ENCODE peak calls at places on chromosomes 5 and 9, in eight cellular contexts. G is body of pancreas, J is esophagus muscularis mucosa, Z is transverse colon, U is stomach, V is sigmoid colon, O is uterus, D is thyroid gland. P is an unnamed sample.

GRCh38 chr5:121691478-121691877 is 160.2 kb upstream of the FTMT start:
- DNase-seq in J (no peak), D (no peak), G (peak), Z (no peak), U (peak), V (no peak), O (no peak), P (no peak)

GRCh38 chr5:66810747-66811355 is 214.7 kb downstream of the MAST4 start:
- DNase-seq in O (no peak), V (no peak), D (no peak), G (no peak), J (no peak), Z (no peak), U (no peak), P (no peak)

GRCh38 chr9:81879501-81879916 is 48.7 kb upstream of the SPATA31D4 start:
- DNase-seq in G (no peak), V (no peak), J (no peak), U (no peak), D (no peak), O (no peak), Z (peak), P (no peak)

GRCh38 chr5:176748967-176749935 is 61.1 kb upstream of the UNC5A start:
- DNase-seq in U (no peak), Z (no peak), D (no peak), O (no peak), G (no peak), V (no peak), J (peak), P (no peak)

GRCh38 chr5:123482258-123482657 is 29.7 kb upstream of the CSNK1G3 start:
- DNase-seq in G (no peak), O (no peak), V (no peak), Z (no peak), U (no peak), J (no peak), D (no peak), P (no peak)

GRCh38 chr5:31382051-31382878 is 149.6 kb downstream of the DROSHA start:
- DNase-seq in G (no peak), Z (no peak), O (no peak), J (no peak), U (no peak), V (no peak), D (no peak), P (no peak)

GRCh38 chr9:134552349-134552990 is 89.1 kb upstream of the COL5A1 start:
- DNase-seq in J (no peak), G (no peak), U (no peak), D (no peak), Z (no peak), V (peak), O (no peak), P (no peak)

GRCh38 chr5:138873886-138874200 is 1.3 kb downstream of the LRRTM2 start:
- DNase-seq in D (no peak), O (no peak), V (no peak), G (no peak), U (no peak), J (no peak), Z (no peak), P (no peak)

GRCh38 chr9:23851024-23851629 is 25.1 kb upstream of the ELAVL2 start:
- DNase-seq in O (no peak), G (peak), D (peak), V (no peak), Z (peak), U (no peak), J (no peak), P (no peak)

GRCh38 chr9:133507246-133507965 is 17.4 kb downstream of the MYMK start:
- DNase-seq in Z (no peak), G (no peak), V (no peak), U (no peak), O (no peak), J (no peak), D (no peak), P (no peak)

GRCh38 chr5:106314221-106314824 is 1356.4 kb downstream of the EFNA5 start:
- DNase-seq in G (no peak), U (no peak), V (no peak), O (no peak), J (no peak), D (no peak), Z (no peak), P (no peak)

GRCh38 chr5:174464504-174465165 is 259.7 kb upstream of the MSX2 start:
- DNase-seq in O (no peak), J (no peak), G (no peak), V (no peak), D (no peak), Z (no peak), U (no peak), P (no peak)

GRCh38 chr5:115465416-115465815 is 79.2 kb downstream of the FEM1C start:
- DNase-seq in U (no peak), O (no peak), D (no peak), G (no peak), V (no peak), Z (no peak), J (no peak), P (no peak)

GRCh38 chr5:95859327-95860060 is 37.0 kb upstream of the GLRX start:
- DNase-seq in G (no peak), V (no peak), U (no peak), Z (no peak), J (no peak), O (peak), D (no peak), P (peak)

GRCh38 chr9:114551750-114552685 is 35.6 kb upstream of the ATP6V1G1 start:
- DNase-seq in G (peak), Z (peak), D (peak), V (peak), O (peak), U (no peak), J (no peak), P (peak)

GRCh38 chr5:119524461-119524860 is 72.2 kb downstream of the HSD17B4 start:
- DNase-seq in O (no peak), G (no peak), V (no peak), D (no peak), Z (no peak), U (no peak), J (no peak), P (no peak)

GRCh38 chr5:74105126-74105780 is 479.3 kb downstream of the ARHGEF28 start:
- DNase-seq in Z (peak), U (peak), G (peak), V (no peak), J (peak), O (no peak), D (peak), P (peak)

GRCh38 chr9:22052376-22052945 is 43.4 kb upstream of the CDKN2B start:
- DNase-seq in J (peak), G (no peak), V (no peak), Z (no peak), D (no peak), O (no peak), U (no peak), P (no peak)

GRCh38 chr9:129731477-129732085 is 21.3 kb downstream of the PTGES start:
- DNase-seq in G (no peak), D (no peak), O (no peak), Z (no peak), V (no peak), J (no peak), U (no peak), P (no peak)

GRCh38 chr5:168295574-168296201 is 4.2 kb downstream of the WWC1 start:
- DNase-seq in G (peak), Z (no peak), O (no peak), V (no peak), U (peak), J (no peak), D (peak), P (no peak)

GRCh38 chr9:115138151-115138550 is 20.2 kb upstream of the TNC start:
- DNase-seq in O (no peak), D (no peak), J (no peak), V (no peak), G (no peak), Z (no peak), U (no peak), P (no peak)

GRCh38 chr5:140174472-140175366 is at the start of gene CYSTM1:
- DNase-seq in J (peak), O (peak), Z (peak), V (peak), D (peak), G (peak), U (peak), P (peak)

GRCh38 chr5:140178082-140178410 is 3.1 kb downstream of the CYSTM1 start:
- DNase-seq in G (peak), U (peak), Z (no peak), J (no peak), O (no peak), D (peak), V (no peak), P (peak)

GRCh38 chr5:140176028-140176382 is 1.0 kb downstream of the CYSTM1 start:
- DNase-seq in O (no peak), U (no peak), Z (no peak), G (no peak), D (no peak), J (no peak), V (no peak), P (no peak)

GRCh38 chr5:140174014-140174413 is 974 bp upstream of the CYSTM1 start:
- DNase-seq in G (no peak), O (no peak), J (no peak), Z (no peak), U (no peak), D (no peak), V (no peak), P (no peak)

DNA sequence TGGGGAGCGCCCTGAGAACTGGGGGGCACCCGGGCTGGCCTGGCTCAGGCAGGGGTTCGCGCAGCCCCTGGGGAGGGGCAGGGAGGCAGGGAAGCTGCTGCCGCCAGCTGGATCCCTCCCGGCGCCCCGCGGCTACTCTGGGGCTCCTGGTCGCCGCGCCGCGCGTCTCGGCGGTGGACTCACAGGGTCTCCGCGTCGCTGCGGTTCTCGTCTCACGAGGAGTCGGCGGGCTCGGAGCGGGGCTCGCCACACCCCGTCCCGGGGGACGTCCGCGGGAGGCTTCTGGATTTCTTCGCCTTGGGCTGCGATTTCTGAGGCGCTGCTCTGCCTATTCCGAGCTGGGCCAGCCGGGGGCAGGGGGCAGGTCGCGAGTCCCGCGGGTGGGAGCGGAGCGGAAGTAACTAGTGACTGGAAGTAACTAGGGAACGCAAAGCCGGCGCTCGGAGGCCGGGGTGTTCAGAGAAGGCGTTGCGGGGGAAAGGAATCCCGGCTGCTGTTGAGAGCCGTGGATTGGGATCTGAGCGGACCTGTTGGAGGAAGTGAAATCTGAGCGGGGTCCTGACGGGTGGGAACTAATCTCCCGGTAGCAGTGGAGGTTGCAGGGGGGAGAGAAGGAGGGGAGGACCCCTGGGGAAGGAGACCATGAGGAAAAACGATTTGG is 509 bp downstream of the CYSTM1 start:
- DNase-seq in D (peak), Z (peak), G (peak), J (peak), V (peak), U (peak), O (peak), P (peak)
- TF ChIP-seq CTCF in D (peak), Z (peak), G (peak), J (peak), V (no peak), U (no peak), O (no peak), P (peak)

GRCh38 chr5:36744678-36745659 is 131.6 kb upstream of the NIPBL start:
- DNase-seq in U (peak), O (peak), Z (peak), G (peak), J (no peak), V (peak), D (peak), P (peak)
- TF ChIP-seq POLR2A in U (no peak), O (no peak), Z (peak), G (peak), J (no peak), V (no peak), D (peak), P (no peak)

GRCh38 chr5:179006564-179006963 is 11.4 kb upstream of the GRM6 start:
- DNase-seq in V (no peak), O (no peak), D (no peak), G (no peak), J (no peak), U (no peak), Z (no peak), P (no peak)

DNA sequence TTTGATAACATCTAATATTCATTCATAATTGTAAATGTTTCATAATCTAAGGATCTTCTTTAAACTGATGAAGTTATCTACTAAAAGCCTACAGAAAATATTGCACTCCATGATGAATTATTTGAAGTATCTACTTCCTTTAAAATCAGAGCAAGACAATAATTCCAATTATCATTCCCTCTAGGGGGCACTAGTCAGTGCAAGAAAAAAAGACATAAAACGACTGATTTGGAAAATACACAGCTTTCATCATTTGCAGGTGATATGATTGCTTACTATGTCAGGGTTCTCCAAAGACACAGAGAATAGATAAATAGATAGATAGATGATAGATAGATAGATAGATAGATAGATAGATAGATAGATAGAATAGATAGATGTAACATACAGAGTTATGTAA is 13.5 kb upstream of the GRM6 start:
- DNase-seq in J (no peak), Z (no peak), O (no peak), D (no peak), V (no peak), G (no peak), U (no peak), P (no peak)
- TF ChIP-seq CTCF in J (no peak), Z (no peak), O (no peak), D (no peak), V (no peak), G (no peak), U (no peak), P (no peak)

GRCh38 chr5:126449751-126450271 is 26.6 kb downstream of the GRAMD2B start:
- DNase-seq in Z (no peak), V (no peak), J (no peak), D (peak), G (no peak), O (peak), U (no peak), P (no peak)
- TF ChIP-seq POLR2A in Z (peak), V (no peak), J (no peak), D (no peak), G (peak), O (peak), U (no peak), P (no peak)

GRCh38 chr9:3646226-3646625 is 120.4 kb upstream of the RFX3 start:
- DNase-seq in O (no peak), G (no peak), U (no peak), V (no peak), J (no peak), Z (no peak), D (no peak), P (no peak)

GRCh38 chr9:3648722-3649121 is 122.9 kb upstream of the RFX3 start:
- DNase-seq in V (no peak), G (no peak), Z (no peak), O (no peak), U (no peak), J (no peak), D (no peak), P (no peak)

GRCh38 chr9:3650994-3651622 is 125.3 kb upstream of the RFX3 start:
- DNase-seq in O (no peak), G (no peak), V (no peak), D (no peak), J (no peak), U (no peak), Z (no peak), P (no peak)

GRCh38 chr9:3648266-3648665 is 122.5 kb upstream of the RFX3 start:
- DNase-seq in U (no peak), D (no peak), O (no peak), V (no peak), Z (no peak), J (no peak), G (peak), P (no peak)

GRCh38 chr9:3647652-3648051 is 121.9 kb upstream of the RFX3 start:
- DNase-seq in O (no peak), J (no peak), V (no peak), U (no peak), D (no peak), G (no peak), Z (no peak), P (no peak)
- TF ChIP-seq CTCF in O (no peak), J (no peak), V (no peak), U (no peak), D (no peak), G (no peak), Z (no peak), P (no peak)

DNA sequence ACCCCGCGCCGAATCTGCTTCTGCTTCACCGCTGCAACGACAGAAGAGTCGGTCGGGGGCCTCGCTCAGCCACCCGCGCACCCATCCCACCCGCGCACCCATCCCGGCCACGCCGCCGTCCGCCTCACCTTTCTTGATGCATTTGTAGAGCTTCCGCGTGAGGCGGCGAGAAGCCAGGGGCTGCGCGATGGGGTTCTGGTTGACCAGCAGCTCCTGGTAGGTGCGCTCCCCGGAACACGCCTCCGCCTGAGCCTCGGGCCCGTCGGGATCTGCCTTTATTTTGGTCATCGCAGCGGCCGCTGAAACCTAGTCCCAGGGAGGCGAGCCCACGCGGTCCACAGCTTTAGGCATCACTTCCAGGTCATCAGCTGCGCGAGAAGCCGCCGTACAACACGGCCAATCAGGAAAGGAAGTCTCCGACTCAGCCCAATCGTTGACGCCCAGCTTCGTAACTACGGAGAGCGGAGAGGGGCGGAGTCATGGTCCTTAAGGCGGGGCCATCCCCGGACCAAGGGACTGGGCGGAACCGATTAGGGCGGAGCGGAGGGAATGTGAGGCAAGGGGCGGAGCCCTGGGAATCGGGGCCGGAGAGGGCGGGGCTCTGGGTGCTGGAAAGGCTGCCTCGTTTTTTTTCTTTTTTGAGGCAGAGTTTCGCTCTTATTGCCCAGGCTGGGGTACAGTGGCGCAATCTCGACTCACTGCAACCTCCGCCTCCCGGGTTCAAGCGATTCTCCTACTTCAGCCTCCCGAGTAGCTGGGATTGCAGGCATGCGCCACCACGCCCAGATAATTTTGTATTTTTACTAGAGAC is at the start of gene NHP2:
- DNase-seq in V (peak), U (peak), J (peak), D (peak), O (peak), Z (peak), G (peak), P (peak)
- TF ChIP-seq POLR2A in V (peak), U (no peak), J (no peak), D (no peak), O (no peak), Z (peak), G (peak), P (peak)

GRCh38 chr9:444528-444927 is 229.9 kb downstream of the DOCK8 start:
- DNase-seq in U (no peak), D (no peak), Z (no peak), J (no peak), V (no peak), O (no peak), G (no peak), P (no peak)

GRCh38 chr9:438066-438465 is 223.4 kb downstream of the DOCK8 start:
- DNase-seq in D (no peak), G (no peak), J (no peak), U (no peak), V (no peak), O (no peak), Z (no peak), P (no peak)

GRCh38 chr9:441131-441530 is 226.5 kb downstream of the DOCK8 start:
- DNase-seq in U (no peak), O (no peak), D (no peak), Z (no peak), G (no peak), J (no peak), V (no peak), P (no peak)

GRCh38 chr9:437066-438015 is 222.7 kb downstream of the DOCK8 start:
- DNase-seq in O (peak), G (no peak), V (no peak), Z (no peak), U (no peak), D (no peak), J (no peak), P (no peak)

GRCh38 chr9:438961-439768 is 224.5 kb downstream of the DOCK8 start:
- DNase-seq in U (no peak), J (no peak), V (peak), G (peak), O (peak), D (no peak), Z (no peak), P (peak)
- TF ChIP-seq CTCF in U (no peak), J (no peak), V (no peak), G (no peak), O (no peak), D (no peak), Z (no peak), P (no peak)

DNA sequence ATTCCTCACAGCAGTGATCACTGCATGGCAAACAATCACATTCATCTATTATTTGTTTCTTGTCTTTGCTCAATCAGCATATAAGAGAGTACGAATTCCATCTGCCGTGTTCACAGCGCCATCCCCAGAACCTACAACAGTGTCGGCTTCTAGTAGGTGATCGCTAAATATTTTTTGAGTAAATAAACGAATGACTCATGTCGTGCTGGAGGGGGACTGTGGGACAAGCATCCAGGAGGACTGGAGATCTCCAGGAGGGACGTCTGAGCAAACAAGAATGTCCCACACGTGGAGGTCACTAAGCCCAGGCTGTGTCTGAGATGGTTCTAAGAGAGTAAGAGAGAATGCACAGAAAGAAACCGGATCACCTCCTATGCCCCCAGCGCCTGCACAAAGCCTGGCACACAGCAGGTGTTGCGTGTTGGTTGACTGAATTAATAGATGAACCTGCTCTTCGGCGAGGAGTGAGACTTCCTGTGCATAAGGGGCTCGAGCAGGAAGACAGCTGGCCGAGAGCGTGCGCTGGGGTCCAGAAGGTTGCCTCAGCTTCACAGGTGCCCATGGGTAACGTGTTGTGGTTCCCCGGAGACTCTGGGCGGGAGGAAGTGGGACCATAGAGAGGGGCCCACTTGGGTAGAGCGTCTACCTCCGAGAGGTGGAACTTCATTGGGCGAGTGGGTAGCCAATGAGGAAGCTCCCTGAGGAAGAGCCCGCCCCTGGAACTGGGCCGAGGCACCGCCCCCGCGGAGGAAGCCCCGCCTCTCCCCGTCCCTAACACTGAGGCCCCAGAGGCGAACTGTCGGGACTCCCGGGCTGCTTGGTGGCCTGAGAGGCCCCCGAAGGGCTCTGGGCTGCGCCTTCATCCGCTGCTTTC is 193.0 kb downstream of the MELK start:
- DNase-seq in V (peak), Z (peak), D (peak), U (peak), O (peak), J (no peak), G (peak), P (peak)
- TF ChIP-seq POLR2A in V (no peak), Z (no peak), D (no peak), U (no peak), O (no peak), J (no peak), G (peak), P (no peak)